ENCODE peak calls at places on chromosomes 6 and 20, in seven cellular contexts. X is IMR-90, G is SK-N-SH, N is H1, P is HCT116, J is HepG2, C is GM12878. K is an unnamed sample.

GRCh38 chr20:58138395-58138794 is 90.1 kb downstream of the ANKRD60 start:
- DNase-seq in P (no peak), N (no peak), G (no peak), J (no peak), X (no peak), C (no peak), K (no peak)

GRCh38 chr6:88964509-88964908 is 1.1 kb upstream of the RNGTT start:
- DNase-seq in G (no peak), J (no peak), P (no peak), C (no peak), X (no peak), N (no peak), K (no peak)

GRCh38 chr20:62918830-62919229 is 7.5 kb downstream of the DIDO1 start:
- DNase-seq in P (no peak), J (no peak), N (no peak), G (no peak), X (no peak), C (no peak), K (no peak)

GRCh38 chr20:63411151-63411897 is 50.2 kb upstream of the CHRNA4 start:
- DNase-seq in G (no peak), P (no peak), N (no peak), C (no peak), X (no peak), J (no peak), K (no peak)

GRCh38 chr20:46331612-46332361 is 23.5 kb upstream of the CDH22 start:
- DNase-seq in J (no peak), C (no peak), N (no peak), P (no peak), X (no peak), G (no peak), K (no peak)

GRCh38 chr6:141677598-141678211 is 455.0 kb upstream of the GJE1 start:
- DNase-seq in X (peak), C (no peak), J (peak), P (peak), G (peak), N (no peak), K (peak)

GRCh38 chr6:160030103-160030502 is 61.2 kb downstream of the IGF2R start:
- DNase-seq in C (no peak), G (peak), J (no peak), X (peak), N (peak), P (no peak), K (peak)

GRCh38 chr6:48476257-48476656 is 365.3 kb upstream of the PTCHD4 start:
- DNase-seq in J (peak), N (peak), P (no peak), C (no peak), X (peak), G (no peak), K (peak)

GRCh38 chr6:165231177-165231576 is 78.2 kb downstream of the C6orf118 start:
- DNase-seq in C (no peak), P (no peak), N (no peak), J (no peak), X (no peak), G (no peak), K (no peak)

GRCh38 chr20:63020681-63021080 is 13.9 kb upstream of the BHLHE23 start:
- DNase-seq in X (no peak), C (no peak), P (no peak), G (no peak), J (no peak), N (no peak), K (no peak)

GRCh38 chr20:3933126-3933684 is 44.0 kb downstream of the PANK2 start:
- DNase-seq in P (no peak), N (no peak), J (no peak), C (no peak), X (no peak), G (no peak), K (no peak)

GRCh38 chr20:32743237-32744112 is at the start of gene COMMD7:
- DNase-seq in G (peak), N (no peak), X (peak), J (peak), P (no peak), C (peak), K (no peak)

GRCh38 chr20:2109425-2110210 is 8.0 kb downstream of the STK35 start:
- DNase-seq in N (no peak), X (no peak), P (no peak), C (no peak), G (no peak), J (no peak), K (no peak)

GRCh38 chr20:50737352-50737751 is 6.0 kb downstream of the PARD6B start:
- DNase-seq in N (no peak), X (no peak), G (no peak), C (no peak), P (no peak), J (no peak), K (no peak)

GRCh38 chr6:84583784-84584183 is 180.6 kb downstream of the TBX18 start:
- DNase-seq in N (no peak), G (no peak), J (no peak), C (no peak), P (no peak), X (peak), K (no peak)

GRCh38 chr6:168022488-168023321 is 25.2 kb downstream of the KIF25 start:
- DNase-seq in C (no peak), J (no peak), G (no peak), N (no peak), P (no peak), X (no peak), K (no peak)

GRCh38 chr6:5112065-5112799 is 27.1 kb downstream of the PPP1R3G start:
- DNase-seq in C (no peak), X (peak), P (peak), J (no peak), G (no peak), N (no peak), K (no peak)

GRCh38 chr6:139334791-139335446 is 39.5 kb downstream of the CITED2 start:
- DNase-seq in P (no peak), G (no peak), J (no peak), X (peak), C (no peak), N (no peak), K (no peak)

GRCh38 chr6:154106251-154106650 is 67.2 kb downstream of the OPRM1 start:
- DNase-seq in J (no peak), G (no peak), C (no peak), P (no peak), N (no peak), X (no peak), K (no peak)

GRCh38 chr6:90955246-90955645 is 368.4 kb upstream of the MAP3K7 start:
- DNase-seq in P (no peak), X (no peak), G (no peak), J (no peak), N (no peak), C (no peak), K (no peak)

GRCh38 chr6:55176958-55177357 is 2.6 kb downstream of the HCRTR2 start:
- DNase-seq in C (no peak), P (no peak), N (no peak), J (no peak), X (peak), G (no peak), K (no peak)

GRCh38 chr6:112311950-112312547 is 35.1 kb upstream of the RFPL4B start:
- DNase-seq in X (peak), N (no peak), C (no peak), J (peak), P (no peak), G (peak), K (no peak)

GRCh38 chr20:57941572-57942381 is 232.0 kb upstream of the PMEPA1 start:
- DNase-seq in P (no peak), N (no peak), G (peak), J (no peak), X (no peak), C (no peak), K (no peak)

GRCh38 chr6:32940656-32941411 is at the start of gene HLA-DMB:
- DNase-seq in G (peak), N (no peak), J (peak), P (peak), X (peak), C (peak), K (peak)
- TF ChIP-seq RAD21 in G (no peak), N (no peak), J (no peak), P (no peak), X (no peak), C (no peak), K (no peak)

DNA sequence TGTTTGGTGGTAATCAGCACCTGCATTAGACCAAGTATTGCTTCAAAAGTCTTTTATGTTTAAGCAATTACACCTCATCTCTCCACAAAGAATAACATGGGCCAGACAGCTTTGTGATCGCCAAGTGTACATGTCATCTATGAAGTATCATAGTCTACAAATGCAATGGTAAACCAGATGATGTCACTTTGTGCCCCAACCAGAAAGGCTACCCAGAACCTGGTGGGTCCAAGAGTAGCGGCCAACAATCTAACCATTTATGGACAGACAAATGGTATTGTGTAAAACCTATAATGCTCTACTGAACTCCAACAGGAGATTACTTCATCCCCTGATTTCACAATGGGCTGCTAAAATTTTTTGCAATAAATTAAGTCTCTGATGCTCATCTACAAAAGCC is 295.9 kb downstream of the GMDS start:
- DNase-seq in C (no peak), J (peak), G (no peak), N (no peak), X (peak), P (no peak), K (no peak)
- TF ChIP-seq RAD21 in C (no peak), J (no peak), G (no peak), N (no peak), X (no peak), P (no peak), K (no peak)

GRCh38 chr20:31543966-31544598 is 29.8 kb downstream of the HM13 start:
- DNase-seq in G (peak), N (no peak), J (no peak), P (no peak), X (peak), C (no peak), K (peak)
- TF ChIP-seq RAD21 in G (no peak), N (no peak), J (no peak), P (no peak), X (no peak), C (no peak), K (no peak)

GRCh38 chr6:100785982-100786381 is 95.1 kb downstream of the ASCC3 start:
- DNase-seq in G (no peak), N (no peak), J (no peak), C (no peak), X (no peak), P (no peak), K (no peak)

GRCh38 chr6:100775667-100776066 is 105.5 kb downstream of the ASCC3 start:
- DNase-seq in G (no peak), X (no peak), P (no peak), N (no peak), C (no peak), J (no peak), K (no peak)

GRCh38 chr6:100774681-100775080 is 106.4 kb downstream of the ASCC3 start:
- DNase-seq in C (no peak), J (no peak), N (no peak), P (no peak), X (peak), G (no peak), K (no peak)

DNA sequence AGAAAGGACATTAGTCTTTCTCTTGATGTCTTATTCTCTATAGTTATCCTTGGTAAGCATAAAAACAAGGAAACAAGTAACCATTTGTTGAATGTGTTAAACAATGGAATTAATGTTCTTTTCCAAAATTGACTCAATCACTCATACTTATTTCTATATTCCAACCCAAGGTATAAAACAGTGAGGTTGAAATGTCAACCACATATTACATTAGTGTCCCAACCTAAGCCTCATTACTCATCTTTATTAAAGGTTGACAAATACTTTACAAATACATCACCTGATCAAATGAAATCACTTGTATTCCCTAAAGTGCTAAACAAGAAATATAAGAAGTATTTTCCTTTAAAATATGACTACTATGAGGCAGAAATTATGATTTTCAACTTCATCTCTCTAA is 100.5 kb downstream of the ASCC3 start:
- DNase-seq in G (no peak), C (no peak), X (no peak), J (no peak), P (no peak), N (no peak), K (no peak)
- TF ChIP-seq RAD21 in G (no peak), C (no peak), X (no peak), J (no peak), P (no peak), N (no peak), K (no peak)

GRCh38 chr6:35061651-35062410 is 79.3 kb downstream of the TCP11 start:
- DNase-seq in X (peak), N (no peak), J (no peak), G (no peak), C (no peak), P (no peak), K (no peak)
- TF ChIP-seq RAD21 in X (no peak), N (no peak), J (no peak), G (no peak), C (no peak), P (no peak), K (no peak)

GRCh38 chr20:37539956-37540455 is 12.3 kb upstream of the BLCAP start:
- DNase-seq in X (no peak), P (no peak), N (no peak), G (no peak), J (no peak), C (no peak), K (no peak)
- TF ChIP-seq RAD21 in X (no peak), P (no peak), N (no peak), G (no peak), J (no peak), C (no peak), K (no peak)

DNA sequence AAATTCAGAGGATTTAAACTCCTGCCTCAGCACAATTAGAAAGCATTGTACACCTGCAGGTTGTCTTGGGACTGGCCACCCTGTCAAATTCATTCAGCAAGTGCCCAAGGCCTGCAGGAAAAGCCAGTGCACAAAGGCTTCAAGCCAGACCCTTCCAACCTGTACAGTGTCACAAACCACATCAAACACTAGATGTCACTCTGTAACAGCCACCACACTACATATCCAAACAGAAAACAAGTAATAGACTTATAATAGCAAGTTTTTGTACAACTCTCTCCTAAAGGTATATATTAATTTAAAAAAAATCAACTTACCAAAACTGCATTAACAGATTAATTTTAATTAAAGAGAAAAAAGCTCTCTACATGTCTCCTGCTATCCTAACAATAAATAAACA is 47.6 kb downstream of the RALGAPA2 start:
- DNase-seq in G (peak), N (no peak), C (no peak), X (no peak), J (peak), P (peak), K (peak)
- TF ChIP-seq RAD21 in G (peak), N (peak), C (peak), X (peak), J (peak), P (peak), K (peak)